ENCODE peak calls at places on chromosomes 4 and X, in six cellular contexts. R is upper lobe of right lung; N is iris pigment epithelial cell; A is stimulated activated CD4-positive, alpha-beta T cell treated with anti-CD3 and anti-CD28 coated beads, Interleukin-4, amount 100 ng/mL, for 1 hour; H is HT1080; G is ovary. W is an unnamed sample.

GRCh38 chr4:16827762-16828724 is 70.4 kb downstream of the LDB2 start:
- DNase-seq in A (no peak), H (no peak), R (no peak), G (no peak), N (no peak), W (peak; percentile 3)

GRCh38 chr4:40530961-40531635 is 98.6 kb downstream of the RBM47 start:
- DNase-seq in N (no peak), R (no peak), A (no peak), G (no peak), H (no peak), W (no peak)

GRCh38 chr4:147479817-147480216 is 1.1 kb upstream of the EDNRA start:
- DNase-seq in H (peak; percentile 52), R (no peak), N (peak; percentile 55), A (no peak), G (peak; percentile 40), W (no peak)

GRCh38 chr4:1293531-1293941 is 3.8 kb downstream of the MAEA start:
- DNase-seq in R (no peak), H (no peak), N (no peak), G (no peak), A (no peak), W (no peak)

GRCh38 chr4:100362363-100362762 is 155.5 kb downstream of the EMCN start:
- DNase-seq in G (no peak), N (peak; percentile 63), H (peak; percentile 81), A (no peak), R (no peak), W (peak; percentile 4)

GRCh38 chr4:114694770-114695169 is 96.2 kb downstream of the UGT8 start:
- DNase-seq in H (peak; percentile 37), R (no peak), A (no peak), G (no peak), N (peak; percentile 31), W (peak; percentile 20)

GRCh38 chr4:101020956-101021355 is 326.4 kb downstream of the PPP3CA start:
- DNase-seq in R (no peak), A (no peak), H (peak; percentile 87), N (peak; percentile 89), G (no peak), W (peak; percentile 65)

GRCh38 chr4:86521373-86521969 is 72.6 kb upstream of the PTPN13 start:
- DNase-seq in H (peak; percentile 4), R (no peak), N (no peak), G (no peak), A (no peak), W (no peak)

GRCh38 chr4:7988437-7988836 is 48.8 kb upstream of the AFAP1 start:
- DNase-seq in H (no peak), N (peak; percentile 77), A (no peak), G (no peak), R (no peak), W (peak; percentile 74)

GRCh38 chrX:54715621-54716020 is 82.4 kb downstream of the ITIH6 start:
- DNase-seq in G (no peak), H (no peak), A (no peak), N (no peak), R (no peak), W (no peak)

GRCh38 chr4:77493120-77493767 is 112.4 kb upstream of the CXCL13 start:
- DNase-seq in H (no peak), A (no peak), N (no peak), G (no peak), R (no peak), W (no peak)

GRCh38 chrX:47607091-47607490 is 12.6 kb downstream of the SYN1 start:
- DNase-seq in A (no peak), H (no peak), R (no peak), G (no peak), N (peak; percentile 37), W (no peak)

GRCh38 chr4:13635281-13635799 is 7.8 kb upstream of the BOD1L1 start:
- DNase-seq in H (no peak), A (no peak), G (no peak), N (no peak), R (no peak), W (no peak)

GRCh38 chr4:168645933-168646768 is 149.3 kb downstream of the PALLD start:
- DNase-seq in N (no peak), H (peak; percentile 18), R (no peak), A (no peak), G (no peak), W (no peak)

GRCh38 chr4:188178806-188179205 is 39.6 kb downstream of the TRIML1 start:
- DNase-seq in A (no peak), H (no peak), N (no peak), R (no peak), G (no peak), W (no peak)

GRCh38 chr4:79872738-79873137 is 200.3 kb downstream of the ANTXR2 start:
- DNase-seq in G (no peak), R (no peak), H (no peak), N (no peak), A (no peak), W (no peak)

GRCh38 chrX:54807524-54808108 is at the start of gene MAGED2:
- DNase-seq in A (peak; percentile 24), R (peak; percentile 64), N (peak; percentile 33), H (peak; percentile 0), G (peak; percentile 70), W (no peak)

GRCh38 chrX:136168929-136169735 is 21.8 kb downstream of the FHL1 start:
- DNase-seq in N (peak; percentile 92), R (no peak), A (no peak), H (peak; percentile 49), G (peak; percentile 29), W (peak; percentile 91)

GRCh38 chrX:51148848-51149247 is 183.8 kb upstream of the NUDT10 start:
- DNase-seq in N (no peak), H (no peak), A (no peak), G (peak; percentile 21), R (no peak), W (no peak)

GRCh38 chr4:162237676-162238075 is 73.9 kb upstream of the FSTL5 start:
- DNase-seq in N (no peak), G (no peak), A (no peak), R (no peak), H (no peak), W (no peak)

GRCh38 chrX:107571296-107571998 is 56.9 kb upstream of the PRPS1 start:
- DNase-seq in R (no peak), G (no peak), A (no peak), H (peak; percentile 91), N (peak; percentile 94), W (peak; percentile 91)

GRCh38 chr4:88756149-88756548 is 58.5 kb upstream of the NAP1L5 start:
- DNase-seq in G (no peak), N (peak; percentile 36), R (no peak), A (no peak), H (no peak), W (no peak)

GRCh38 chr4:144646523-144647094 is 653 bp downstream of the HHIP start:
- DNase-seq in R (no peak), G (peak; percentile 37), H (peak; percentile 63), N (no peak), A (no peak), W (peak; percentile 37)

GRCh38 chr4:88690355-88690754 is 7.3 kb downstream of the NAP1L5 start:
- DNase-seq in H (peak; percentile 67), G (no peak), R (no peak), N (peak; percentile 75), A (no peak), W (peak; percentile 39)

GRCh38 chr4:11428701-11429571 is at the start of gene HS3ST1:
- DNase-seq in N (peak; percentile 45), G (peak; percentile 93), R (peak; percentile 88), A (peak; percentile 34), H (peak; percentile 71), W (no peak)

GRCh38 chrX:132689741-132690140 is 200.9 kb upstream of the MBNL3 start:
- DNase-seq in N (no peak), R (no peak), G (no peak), A (no peak), H (no peak), W (no peak)

GRCh38 chr4:600850-601515 is 24.4 kb upstream of the PDE6B start:
- DNase-seq in H (no peak), N (no peak), R (no peak), A (peak; percentile 37), G (no peak), W (no peak)

GRCh38 chr4:105657117-105657765 is 51.2 kb downstream of the INTS12 start:
- DNase-seq in H (no peak), N (no peak), A (no peak), R (no peak), G (no peak), W (no peak)

GRCh38 chr4:1402516-1403101 is 3.6 kb downstream of the NKX1-1 start:
- DNase-seq in N (no peak), R (peak; percentile 42), G (peak; percentile 7), A (no peak), H (no peak), W (no peak)

GRCh38 chr4:56505269-56506109 is at the start of gene ARL9:
- DNase-seq in R (peak; percentile 81), A (peak; percentile 63), N (peak; percentile 73), H (no peak), G (peak; percentile 63), W (peak; percentile 70)

GRCh38 chr4:56727150-56727549 is 46.1 kb upstream of the HOPX start:
- DNase-seq in H (peak; percentile 34), G (no peak), A (no peak), N (peak; percentile 71), R (no peak), W (no peak)

GRCh38 chr4:18051281-18051680 is 29.7 kb upstream of the LCORL start:
- DNase-seq in N (no peak), R (no peak), A (no peak), H (peak; percentile 47), G (no peak), W (peak; percentile 85)

GRCh38 chr4:142404191-142404611 is 441.9 kb downstream of the INPP4B start:
- DNase-seq in N (peak; percentile 89), G (no peak), H (peak; percentile 59), R (no peak), A (peak; percentile 30), W (peak; percentile 74)

GRCh38 chr4:183154701-183155391 is 55.8 kb downstream of the WWC2 start:
- DNase-seq in R (no peak), A (no peak), H (no peak), N (peak; percentile 62), G (no peak), W (no peak)